ENCODE peak calls at places on chromosomes 6 and 20, in seven cellular contexts. M, P, D, T, N, C and V are unnamed samples.

GRCh38 chr6:20327141-20327540 is 74.5 kb upstream of the E2F3 start:
- DNase-seq in M (no peak), P (no peak), D (no peak), T (no peak), N (no peak), C (no peak), V (no peak)

GRCh38 chr20:7696311-7696710 is 243.9 kb downstream of the HAO1 start:
- DNase-seq in M (no peak), P (no peak), D (no peak), T (no peak), N (no peak), C (no peak), V (no peak)

GRCh38 chr6:87881342-87881895 is 166.2 kb upstream of the SPACA1 start:
- DNase-seq in M (no peak), P (no peak), D (no peak), T (no peak), N (no peak), C (no peak), V (no peak)

GRCh38 chr6:152952045-152952444 is 30.8 kb downstream of the FBXO5 start:
- DNase-seq in M (no peak), P (no peak), D (no peak), T (peak), N (no peak), C (no peak), V (no peak)

GRCh38 chr6:24458134-24458533 is 31.2 kb downstream of the GPLD1 start:
- DNase-seq in M (no peak), P (no peak), D (no peak), T (no peak), N (no peak), C (no peak), V (no peak)

GRCh38 chr6:132962936-132963579 is 148.7 kb downstream of the RPS12 start:
- DNase-seq in M (peak), P (peak), D (peak), T (peak), N (peak), C (peak), V (peak)

GRCh38 chr6:85669735-85670194 is 27.1 kb upstream of the SYNCRIP start:
- DNase-seq in M (peak), P (no peak), D (no peak), T (peak), N (no peak), C (no peak), V (peak)

GRCh38 chr6:5638666-5639065 is 368.1 kb downstream of the NRN1 start:
- DNase-seq in M (no peak), P (no peak), D (peak), T (no peak), N (no peak), C (no peak), V (no peak)

GRCh38 chr6:70479236-70479635 is 65.9 kb downstream of the FAM135A start:
- DNase-seq in M (no peak), P (no peak), D (no peak), T (peak), N (no peak), C (no peak), V (no peak)

GRCh38 chr20:35344354-35344837 is 52.2 kb upstream of the FAM83C start:
- DNase-seq in M (no peak), P (peak), D (peak), T (peak), N (peak), C (peak), V (no peak)

GRCh38 chr6:135270676-135271536 is 89.8 kb downstream of the MYB start:
- DNase-seq in M (no peak), P (no peak), D (no peak), T (no peak), N (peak), C (peak), V (no peak)

GRCh38 chr6:1285589-1286340 is 26.1 kb upstream of the FOXQ1 start:
- DNase-seq in M (no peak), P (no peak), D (no peak), T (peak), N (no peak), C (no peak), V (no peak)

GRCh38 chr20:17895641-17896246 is 72.8 kb downstream of the SNX5 start:
- DNase-seq in M (peak), P (peak), D (peak), T (no peak), N (no peak), C (no peak), V (no peak)
- H3K4me3 ChIP-seq in M (no peak), P (peak), D (peak), T (peak), N (no peak), C (peak), V (no peak)

GRCh38 chr6:94600648-94601047 is 976.7 kb upstream of the MANEA start:
- DNase-seq in M (no peak), P (no peak), D (no peak), T (no peak), N (no peak), C (no peak), V (no peak)
- H3K4me3 ChIP-seq in M (no peak), P (no peak), D (no peak), T (no peak), N (no peak), C (no peak), V (no peak)

GRCh38 chr6:162336359-162336758 is 391.2 kb downstream of the PRKN start:
- DNase-seq in M (no peak), P (no peak), D (no peak), T (no peak), N (no peak), C (no peak), V (no peak)
- H3K4me3 ChIP-seq in M (no peak), P (no peak), D (no peak), T (no peak), N (no peak), C (no peak), V (no peak)

GRCh38 chr6:26330835-26331808 is 33.9 kb upstream of the BTN3A2 start:
- DNase-seq in M (peak), P (no peak), D (no peak), T (no peak), N (no peak), C (no peak), V (peak)

GRCh38 chr6:26333458-26334297 is 31.3 kb upstream of the BTN3A2 start:
- DNase-seq in M (no peak), P (no peak), D (no peak), T (no peak), N (no peak), C (no peak), V (no peak)

GRCh38 chr6:26331809-26332226 is 33.2 kb upstream of the BTN3A2 start:
- DNase-seq in M (peak), P (no peak), D (no peak), T (no peak), N (no peak), C (no peak), V (no peak)

GRCh38 chr6:26332843-26333242 is 32.2 kb upstream of the BTN3A2 start:
- DNase-seq in M (no peak), P (no peak), D (no peak), T (no peak), N (no peak), C (no peak), V (no peak)

DNA sequence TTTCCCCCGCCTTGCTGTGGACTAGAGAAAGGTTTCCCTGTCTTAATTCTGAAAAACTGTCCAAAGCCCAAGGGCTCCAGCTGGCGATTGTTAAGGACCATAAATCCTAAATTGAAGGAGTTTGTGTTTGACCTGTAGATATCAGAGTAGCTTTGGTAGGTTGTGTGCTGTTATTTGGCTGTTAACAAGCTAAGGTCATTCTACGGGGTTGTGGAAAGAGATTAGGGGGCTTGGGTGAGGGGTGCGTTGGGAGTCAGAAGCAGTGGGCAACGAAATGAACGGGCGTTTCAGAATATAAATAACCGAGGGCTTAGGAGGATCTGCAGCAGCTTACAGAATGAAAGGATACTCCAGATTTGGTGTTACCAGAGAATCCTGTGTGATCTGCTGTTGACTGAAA is 32.6 kb upstream of the BTN3A2 start:
- DNase-seq in M (no peak), P (no peak), D (no peak), T (no peak), N (no peak), C (no peak), V (no peak)
- H3K4me3 ChIP-seq in M (no peak), P (no peak), D (no peak), T (peak), N (no peak), C (no peak), V (peak)

GRCh38 chr20:25158043-25158442 is 37.5 kb upstream of the ENTPD6 start:
- DNase-seq in M (no peak), P (no peak), D (no peak), T (no peak), N (no peak), C (no peak), V (no peak)
- H3K4me3 ChIP-seq in M (no peak), P (no peak), D (no peak), T (no peak), N (no peak), C (no peak), V (no peak)

GRCh38 chr6:104956663-104957294 is at the start of gene LIN28B:
- DNase-seq in M (no peak), P (no peak), D (no peak), T (no peak), N (no peak), C (no peak), V (no peak)
- H3K4me3 ChIP-seq in M (no peak), P (no peak), D (no peak), T (no peak), N (no peak), C (no peak), V (no peak)

DNA sequence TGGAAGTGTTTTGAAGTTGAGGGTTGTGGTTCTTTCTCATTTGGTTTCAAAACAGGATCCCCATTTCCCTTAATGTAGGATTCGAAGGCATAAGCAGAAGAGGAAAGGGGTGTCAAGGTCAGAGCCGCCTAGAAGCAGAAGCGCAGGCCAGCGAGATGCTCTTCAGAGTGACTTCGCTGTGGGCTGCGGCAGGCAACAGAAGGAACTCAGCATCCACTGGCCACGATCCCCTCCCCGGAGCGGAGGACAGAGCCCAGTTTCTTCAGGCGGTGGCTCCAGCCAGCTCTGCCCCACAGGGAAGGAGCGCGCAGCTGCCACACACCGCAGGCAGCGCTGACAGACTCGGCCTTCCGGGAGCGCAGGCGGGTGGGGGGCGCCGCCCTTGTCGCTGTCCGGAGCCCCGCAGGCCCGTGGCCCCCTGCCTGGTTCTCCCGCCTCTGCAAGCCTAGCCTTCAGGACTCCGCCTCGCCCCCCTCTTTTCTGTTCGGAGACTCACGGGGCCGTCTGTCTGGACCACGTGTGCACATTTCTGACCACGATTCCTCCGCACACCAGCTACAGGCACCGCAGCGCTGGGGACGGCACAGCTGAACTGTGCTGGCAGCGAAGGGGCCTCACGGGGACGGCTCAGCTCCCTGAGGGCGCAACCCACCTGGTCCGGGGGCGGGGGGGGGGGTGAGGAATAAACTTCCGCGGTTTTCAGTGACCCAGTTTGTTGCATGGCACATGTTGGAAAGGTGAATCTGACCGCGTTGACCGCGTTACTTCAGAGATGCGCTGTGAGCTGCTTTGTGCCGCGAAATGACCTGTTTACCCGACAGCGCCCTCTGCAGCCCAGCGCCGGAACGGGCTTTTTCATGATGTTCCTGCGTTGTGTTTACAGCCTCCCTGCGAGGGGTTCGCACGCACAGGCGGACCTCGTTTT is 26.1 kb downstream of the TTLL2 start:
- DNase-seq in M (peak), P (peak), D (peak), T (peak), N (peak), C (peak), V (peak)
- H3K4me3 ChIP-seq in M (peak), P (peak), D (peak), T (no peak), N (no peak), C (peak), V (peak)